ENCODE peak calls at places on chromosomes 16 and 17, in six cellular contexts. R is left ventricle myocardium inferior, A is cardiac muscle cell, L is suprapubic skin, F is upper lobe of right lung, M is ovary. Q is an unnamed sample.

GRCh38 chr16:2085669-2086068 is 37.9 kb downstream of the TSC2 start:
- DNase-seq in R (no peak), A (no peak), L (no peak), F (no peak), M (no peak), Q (no peak)

GRCh38 chr16:12685806-12686205 is 117.9 kb downstream of the CPPED1 start:
- DNase-seq in R (no peak), A (no peak), L (no peak), F (no peak), M (no peak), Q (no peak)

GRCh38 chr17:56723471-56723870 is 110.2 kb downstream of the C17orf67 start:
- DNase-seq in R (no peak), A (no peak), L (no peak), F (no peak), M (no peak), Q (no peak)

GRCh38 chr16:49018259-49018931 is 263.2 kb downstream of the CBLN1 start:
- DNase-seq in R (no peak), A (no peak), L (no peak), F (no peak), M (no peak), Q (no peak)

GRCh38 chr16:3902731-3903130 is 22.2 kb upstream of the CREBBP start:
- DNase-seq in R (no peak), A (no peak), L (no peak), F (peak; percentile 18), M (no peak), Q (no peak)

GRCh38 chr16:81137754-81138153 is 41.6 kb upstream of the GCSH start:
- DNase-seq in R (no peak), A (no peak), L (no peak), F (no peak), M (no peak), Q (no peak)

GRCh38 chr17:12806630-12807029 is 17.3 kb downstream of the ARHGAP44 start:
- DNase-seq in R (no peak), A (no peak), L (no peak), F (no peak), M (no peak), Q (no peak)

GRCh38 chr17:15404116-15404730 is 62.8 kb upstream of the TEKT3 start:
- DNase-seq in R (no peak), A (no peak), L (no peak), F (no peak), M (peak; percentile 59), Q (no peak)

GRCh38 chr17:50634123-50634914 is at the start of gene ABCC3:
- DNase-seq in R (peak; percentile 30), A (peak; percentile 28), L (no peak), F (peak; percentile 89), M (peak; percentile 64), Q (peak; percentile 84)

GRCh38 chr17:49585422-49586027 is 9.9 kb downstream of the NXPH3 start:
- DNase-seq in R (no peak), A (no peak), L (no peak), F (no peak), M (no peak), Q (no peak)

GRCh38 chr16:53732296-53732929 is 28.5 kb downstream of the FTO start:
- DNase-seq in R (no peak), A (peak; percentile 22), L (no peak), F (no peak), M (no peak), Q (no peak)

GRCh38 chr16:58882292-58882691 is 148.2 kb upstream of the GOT2 start:
- DNase-seq in R (no peak), A (no peak), L (no peak), F (no peak), M (no peak), Q (no peak)

GRCh38 chr17:4199818-4200402 is 56.9 kb downstream of the CYB5D2 start:
- DNase-seq in R (no peak), A (peak; percentile 44), L (no peak), F (no peak), M (no peak), Q (no peak)

GRCh38 chr17:79800325-79801155 is 3.7 kb upstream of the CBX8 start:
- DNase-seq in R (no peak), A (no peak), L (no peak), F (peak; percentile 64), M (no peak), Q (peak; percentile 68)

GRCh38 chr17:62179525-62180161 is 114.6 kb upstream of the MED13 start:
- DNase-seq in R (no peak), A (no peak), L (no peak), F (no peak), M (no peak), Q (no peak)

GRCh38 chr17:5584971-5585794 is 874 bp upstream of the NLRP1 start:
- DNase-seq in R (peak; percentile 26), A (no peak), L (no peak), F (no peak), M (no peak), Q (no peak)

GRCh38 chr17:82966415-82966814 is 113.0 kb upstream of the METRNL start:
- DNase-seq in R (no peak), A (no peak), L (no peak), F (peak; percentile 17), M (no peak), Q (no peak)

GRCh38 chr16:81449241-81449640 is 4.6 kb downstream of the CMIP start:
- DNase-seq in R (no peak), A (no peak), L (no peak), F (no peak), M (no peak), Q (no peak)

GRCh38 chr16:85329999-85330693 is 217.9 kb upstream of the CIBAR2 start:
- DNase-seq in R (no peak), A (no peak), L (no peak), F (no peak), M (no peak), Q (no peak)

GRCh38 chr16:66604376-66605176 is at the start of gene CMTM3:
- DNase-seq in R (peak; percentile 75), A (peak; percentile 83), L (no peak), F (peak; percentile 87), M (peak; percentile 87), Q (peak; percentile 78)

DNA sequence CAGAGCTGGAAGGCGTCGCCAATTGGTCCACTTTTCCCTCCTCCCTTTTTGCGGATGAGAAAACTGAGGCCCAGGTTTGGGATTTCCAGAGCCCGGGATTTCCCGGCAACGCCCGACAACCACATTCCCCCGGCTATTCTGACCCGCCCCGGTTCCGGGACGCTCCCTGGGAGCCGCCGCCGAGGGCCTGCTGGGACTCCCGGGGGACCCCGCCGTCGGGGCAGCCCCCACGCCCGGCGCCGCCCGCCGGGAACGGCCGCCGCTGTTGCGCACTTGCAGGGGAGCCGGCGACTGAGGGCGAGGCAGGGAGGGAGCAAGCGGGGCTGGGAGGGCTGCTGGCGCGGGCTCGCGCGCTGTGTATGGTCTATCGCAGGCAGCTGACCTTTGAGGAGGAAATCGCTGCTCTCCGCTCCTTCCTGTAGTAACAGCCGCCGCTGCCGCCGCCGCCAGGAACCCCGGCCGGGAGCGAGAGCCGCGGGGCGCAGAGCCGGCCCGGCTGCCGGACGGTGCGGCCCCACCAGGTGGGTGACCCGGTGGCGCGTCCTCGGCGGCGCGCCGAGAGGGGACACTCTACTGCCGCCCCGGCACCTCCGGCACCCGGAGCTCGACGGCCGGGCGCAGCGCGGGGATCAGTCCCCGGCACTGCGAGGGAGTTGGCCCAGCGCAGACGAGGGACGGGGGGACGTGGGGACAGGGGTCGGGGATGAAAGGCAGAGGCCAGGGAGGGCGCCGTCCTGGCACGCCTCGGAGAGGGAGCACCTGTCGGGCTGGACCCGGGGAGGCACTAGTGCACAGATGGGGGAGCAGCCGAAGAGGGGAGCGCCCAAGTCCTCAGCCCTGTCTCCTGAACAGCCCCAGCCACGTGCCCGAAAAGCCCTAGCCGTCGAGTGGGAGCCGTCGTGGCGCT is at the start of gene STAT5A:
- DNase-seq in R (peak; percentile 92), A (peak; percentile 83), L (peak; percentile 97), F (peak; percentile 95), M (peak; percentile 92), Q (peak; percentile 91)
- H3K4me3 ChIP-seq in R (peak within 1 kb of the TSS; percentile 71), A (peak within 1 kb of the TSS; percentile 35), L (peak within 1 kb of the TSS; percentile 70), F (peak within 1 kb of the TSS; percentile 71), M (peak within 1 kb of the TSS; percentile 70), Q (peak within 1 kb of the TSS; percentile 31)

DNA sequence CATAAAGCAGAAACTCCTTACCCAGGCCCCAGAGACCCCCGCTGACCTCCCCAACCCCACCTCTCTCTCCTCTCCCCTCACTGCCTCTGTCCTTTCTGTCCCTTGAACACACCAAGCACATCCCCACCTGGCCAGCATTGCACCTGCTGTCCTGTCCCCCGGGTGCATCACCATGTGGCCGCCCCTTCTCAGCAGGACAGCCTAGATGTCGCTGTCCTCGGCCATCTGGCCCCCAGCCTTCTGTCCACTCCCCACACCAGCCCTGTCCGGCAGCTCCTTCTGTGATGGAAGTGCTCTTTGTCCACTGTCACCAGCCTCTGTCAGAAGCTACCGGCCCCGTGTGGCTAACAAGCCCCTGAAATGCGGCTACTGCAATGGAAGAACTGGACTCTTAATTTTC is 12.3 kb upstream of the MPRIP start:
- DNase-seq in R (no peak), A (no peak), L (no peak), F (peak; percentile 53), M (peak; percentile 19), Q (peak; percentile 39)
- H3K4me1 ChIP-seq in R (peaks cover 47% of the 10 kb centered on the region), A (peaks cover 16% of the 10 kb centered on the region), L (peaks cover 32% of the 10 kb centered on the region), F (peaks cover 15% of the 10 kb centered on the region), M (no peaks in the 10 kb centered on the region), Q (peaks cover 14% of the 10 kb centered on the region)

DNA sequence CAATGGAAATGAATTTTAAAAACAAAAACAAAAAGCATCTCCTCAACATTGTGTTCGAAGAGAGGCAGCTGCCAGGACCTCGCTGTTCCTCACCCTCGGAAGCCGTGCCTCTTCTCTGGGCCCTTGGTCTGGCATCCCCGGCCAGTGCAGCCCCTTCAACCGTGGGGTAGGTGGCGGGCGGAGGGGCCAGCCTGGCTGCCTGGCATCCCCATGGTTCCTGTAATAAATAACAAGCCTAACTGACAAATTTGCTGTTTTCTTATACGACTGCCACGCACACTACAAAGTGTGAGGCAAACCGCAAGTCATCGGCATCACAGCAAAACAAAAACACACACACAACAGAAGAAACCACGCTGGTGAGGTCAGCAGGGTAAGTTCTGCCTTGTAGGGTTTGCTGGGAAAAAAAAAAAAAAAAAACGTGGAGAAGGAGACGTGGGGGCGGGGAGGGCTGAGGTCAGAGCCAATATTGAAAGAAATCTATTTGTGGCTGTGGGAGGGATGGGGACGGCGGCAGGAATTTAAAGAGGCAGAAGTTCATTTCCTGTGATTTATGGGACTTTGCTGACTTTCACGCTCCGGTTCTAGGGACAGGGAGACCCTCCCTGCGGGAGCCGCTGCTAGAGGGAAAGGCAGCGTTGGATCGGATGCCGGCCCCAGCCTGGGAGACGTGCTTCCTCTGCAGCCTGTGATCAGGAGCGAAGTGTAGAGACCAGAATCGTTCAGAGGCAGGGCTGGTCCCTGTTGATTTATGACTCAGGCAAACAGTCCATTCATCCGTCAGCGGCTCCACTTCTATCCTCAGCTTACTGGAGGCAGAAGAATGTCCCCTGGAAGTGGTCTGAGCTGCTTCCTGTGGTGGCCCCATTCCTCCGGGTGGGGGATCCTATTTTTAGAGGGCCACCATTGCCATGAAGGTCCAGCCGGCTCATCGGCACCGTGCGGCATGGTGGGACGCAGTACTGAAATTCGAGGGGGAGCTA is 162.8 kb downstream of the FOXL1 start:
- DNase-seq in R (peak; percentile 72), A (peak; percentile 71), L (no peak), F (no peak), M (no peak), Q (no peak)
- TF ChIP-seq CTCF in R (no peak), A (no peak), L (no peak), F (no peak), M (no peak), Q (no peak)

DNA sequence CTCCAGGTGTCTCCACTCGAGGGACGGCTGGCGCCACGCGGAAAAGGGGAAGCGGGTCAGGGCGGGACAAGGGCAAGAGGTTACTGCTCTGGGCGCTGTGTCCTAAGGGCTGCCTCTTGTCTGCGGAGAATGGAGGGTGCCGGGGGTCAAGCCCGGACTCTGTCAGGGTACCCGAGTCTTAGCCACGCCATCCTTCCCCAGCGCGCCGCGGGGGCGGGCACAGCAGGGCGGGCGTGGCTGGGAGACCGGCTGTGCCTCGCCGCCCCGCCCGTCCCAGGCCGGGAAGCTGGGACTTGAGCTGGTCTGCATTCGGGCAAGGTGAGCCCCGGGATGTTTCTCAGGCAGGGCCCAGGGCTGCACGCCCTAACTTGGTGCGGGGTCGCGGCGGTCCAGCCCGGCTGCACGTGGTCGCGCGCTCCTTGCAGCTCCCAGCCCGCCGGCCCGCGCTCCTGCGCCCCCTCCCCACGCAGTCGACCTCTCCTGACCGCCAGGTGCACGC is 6.2 kb upstream of the ACTG1 start:
- DNase-seq in R (peak; percentile 55), A (peak; percentile 33), L (no peak), F (peak; percentile 84), M (peak; percentile 67), Q (peak; percentile 86)
- H3K4me3 ChIP-seq in R (peak overlapping the region; percentile 93), A (peak overlapping the region; percentile 23), L (peak overlapping the region; percentile 70), F (peak overlapping the region; percentile 53), M (peak overlapping the region; percentile 47), Q (peak overlapping the region; percentile 9)

Q was measured in mucosa of descending colon.